ENCODE peak calls at places on chromosome 6, in four cellular contexts. One of them, this sample, is unnamed.

GRCh38 chr6:586553-586952 is 70.3 kb downstream of the HUS1B start:
- DNase-seq in colonic mucosa: no peak
- DNase-seq in transverse colon: no peak
- DNase-seq in fibroblast of the aortic adventitia: no peak
- DNase-seq in this sample: no peak

GRCh38 chr6:161736341-161736740 is 462.5 kb upstream of the AGPAT4 start:
- DNase-seq in colonic mucosa: no peak
- DNase-seq in fibroblast of the aortic adventitia: no peak
- DNase-seq in transverse colon: no peak
- DNase-seq in this sample: no peak

GRCh38 chr6:153002613-153003293 is at the start of gene MTRF1L:
- DNase-seq in transverse colon: peak; percentile 95
- DNase-seq in colonic mucosa: peak; percentile 96
- DNase-seq in fibroblast of the aortic adventitia: peak; percentile 97
- DNase-seq in this sample: peak; percentile 98

GRCh38 chr6:111030008-111031006 is 48.5 kb downstream of the RPF2 start:
- DNase-seq in colonic mucosa: no peak
- DNase-seq in transverse colon: peak; percentile 10
- DNase-seq in fibroblast of the aortic adventitia: peak; percentile 40
- DNase-seq in this sample: peak; percentile 22

GRCh38 chr6:129055796-129056195 is 172.9 kb downstream of the LAMA2 start:
- DNase-seq in colonic mucosa: no peak
- DNase-seq in fibroblast of the aortic adventitia: peak; percentile 16
- DNase-seq in transverse colon: no peak
- DNase-seq in this sample: no peak

GRCh38 chr6:127690092-127690491 is 113.1 kb downstream of the C6orf58 start:
- DNase-seq in transverse colon: no peak
- DNase-seq in colonic mucosa: no peak
- DNase-seq in fibroblast of the aortic adventitia: peak; percentile 55
- DNase-seq in this sample: peak; percentile 55

GRCh38 chr6:131890091-131890490 is 61.1 kb downstream of the CCN2 start:
- DNase-seq in colonic mucosa: no peak
- DNase-seq in fibroblast of the aortic adventitia: no peak
- DNase-seq in transverse colon: no peak
- DNase-seq in this sample: no peak

GRCh38 chr6:90584636-90585255 is 2.1 kb downstream of the MAP3K7 start:
- DNase-seq in fibroblast of the aortic adventitia: peak; percentile 21
- DNase-seq in colonic mucosa: no peak
- DNase-seq in transverse colon: no peak
- DNase-seq in this sample: peak; percentile 4

GRCh38 chr6:157438611-157439109 is 57.7 kb downstream of the ZDHHC14 start:
- DNase-seq in fibroblast of the aortic adventitia: peak; percentile 84
- DNase-seq in transverse colon: no peak
- DNase-seq in colonic mucosa: no peak
- DNase-seq in this sample: peak; percentile 68

GRCh38 chr6:98324406-98324930 is 509.9 kb upstream of the POU3F2 start:
- DNase-seq in colonic mucosa: no peak
- DNase-seq in fibroblast of the aortic adventitia: no peak
- DNase-seq in transverse colon: no peak
- DNase-seq in this sample: no peak

GRCh38 chr6:3419624-3420272 is 37.1 kb downstream of the SLC22A23 start:
- DNase-seq in colonic mucosa: no peak
- DNase-seq in fibroblast of the aortic adventitia: peak; percentile 75
- DNase-seq in transverse colon: no peak
- DNase-seq in this sample: peak; percentile 66

GRCh38 chr6:105308840-105309239 is 94.0 kb downstream of the PREP start:
- DNase-seq in fibroblast of the aortic adventitia: no peak
- DNase-seq in transverse colon: no peak
- DNase-seq in colonic mucosa: no peak
- DNase-seq in this sample: no peak

GRCh38 chr6:89475634-89476033 is 42.7 kb downstream of the ANKRD6 start:
- DNase-seq in fibroblast of the aortic adventitia: peak; percentile 37
- DNase-seq in transverse colon: no peak
- DNase-seq in colonic mucosa: no peak
- DNase-seq in this sample: peak; percentile 26

GRCh38 chr6:43924222-43924702 is 154.3 kb downstream of the VEGFA start:
- DNase-seq in colonic mucosa: no peak
- DNase-seq in transverse colon: no peak
- DNase-seq in fibroblast of the aortic adventitia: no peak
- DNase-seq in this sample: no peak

GRCh38 chr6:77457720-77458349 is 5.5 kb downstream of the HTR1B start:
- DNase-seq in fibroblast of the aortic adventitia: peak; percentile 92
- DNase-seq in transverse colon: peak; percentile 43
- DNase-seq in colonic mucosa: peak; percentile 59
- DNase-seq in this sample: peak; percentile 98

GRCh38 chr6:128954308-128955043 is 71.5 kb downstream of the LAMA2 start:
- DNase-seq in fibroblast of the aortic adventitia: peak; percentile 25
- DNase-seq in colonic mucosa: no peak
- DNase-seq in transverse colon: no peak
- DNase-seq in this sample: no peak

GRCh38 chr6:117352466-117353081 is 73.2 kb downstream of the ROS1 start:
- DNase-seq in transverse colon: no peak
- DNase-seq in fibroblast of the aortic adventitia: peak; percentile 39
- DNase-seq in colonic mucosa: peak; percentile 20
- DNase-seq in this sample: peak; percentile 50

GRCh38 chr6:107793193-107793592 is 30.9 kb downstream of the SCML4 start:
- DNase-seq in transverse colon: no peak
- DNase-seq in colonic mucosa: no peak
- DNase-seq in fibroblast of the aortic adventitia: no peak
- DNase-seq in this sample: no peak

GRCh38 chr6:30489081-30490030 is at the start of gene HLA-E:
- DNase-seq in transverse colon: peak; percentile 94
- DNase-seq in fibroblast of the aortic adventitia: peak; percentile 100
- DNase-seq in colonic mucosa: peak; percentile 96
- DNase-seq in this sample: peak; percentile 100

GRCh38 chr6:132153221-132153896 is 202.2 kb upstream of the CCN2 start:
- DNase-seq in fibroblast of the aortic adventitia: peak; percentile 94
- DNase-seq in transverse colon: no peak
- DNase-seq in colonic mucosa: no peak
- DNase-seq in this sample: peak; percentile 79

GRCh38 chr6:13234130-13234529 is 94.2 kb downstream of the TBC1D7 start:
- DNase-seq in colonic mucosa: no peak
- DNase-seq in transverse colon: no peak
- DNase-seq in fibroblast of the aortic adventitia: no peak
- DNase-seq in this sample: no peak

GRCh38 chr6:150143521-150144293 is 863 bp downstream of the PPP1R14C start:
- DNase-seq in fibroblast of the aortic adventitia: no peak
- DNase-seq in transverse colon: peak; percentile 38
- DNase-seq in colonic mucosa: no peak
- DNase-seq in this sample: no peak

GRCh38 chr6:118542184-118542952 is 5.7 kb upstream of the PLN start:
- DNase-seq in fibroblast of the aortic adventitia: peak; percentile 95
- DNase-seq in transverse colon: no peak
- DNase-seq in colonic mucosa: no peak
- DNase-seq in this sample: peak; percentile 52

GRCh38 chr6:100509101-100509500 is 44.4 kb upstream of the SIM1 start:
- DNase-seq in transverse colon: no peak
- DNase-seq in colonic mucosa: no peak
- DNase-seq in fibroblast of the aortic adventitia: no peak
- DNase-seq in this sample: no peak

GRCh38 chr6:123716506-123716905 is 79.8 kb upstream of the TRDN start:
- DNase-seq in colonic mucosa: no peak
- DNase-seq in transverse colon: no peak
- DNase-seq in fibroblast of the aortic adventitia: peak; percentile 10
- DNase-seq in this sample: no peak

GRCh38 chr6:100880149-100880900 is 804 bp downstream of the ASCC3 start:
- DNase-seq in fibroblast of the aortic adventitia: peak; percentile 37
- DNase-seq in transverse colon: no peak
- DNase-seq in colonic mucosa: peak; percentile 46
- DNase-seq in this sample: peak; percentile 56

GRCh38 chr6:40966860-40967259 is 72.2 kb downstream of the UNC5CL start:
- DNase-seq in fibroblast of the aortic adventitia: no peak
- DNase-seq in transverse colon: no peak
- DNase-seq in colonic mucosa: no peak
- DNase-seq in this sample: no peak

GRCh38 chr6:43009124-43009523 is 4.6 kb downstream of the MEA1 start:
- DNase-seq in fibroblast of the aortic adventitia: peak; percentile 31
- DNase-seq in transverse colon: no peak
- DNase-seq in colonic mucosa: no peak
- DNase-seq in this sample: peak; percentile 59

GRCh38 chr6:142301421-142302391 is at the start of gene ADGRG6:
- DNase-seq in colonic mucosa: peak; percentile 57
- DNase-seq in transverse colon: peak; percentile 55
- DNase-seq in fibroblast of the aortic adventitia: no peak
- DNase-seq in this sample: no peak
- TF ChIP-seq CTCF in colonic mucosa: no peak
- TF ChIP-seq CTCF in transverse colon: no peak
- TF ChIP-seq CTCF in fibroblast of the aortic adventitia: no peak
- TF ChIP-seq CTCF in this sample: no peak

DNA sequence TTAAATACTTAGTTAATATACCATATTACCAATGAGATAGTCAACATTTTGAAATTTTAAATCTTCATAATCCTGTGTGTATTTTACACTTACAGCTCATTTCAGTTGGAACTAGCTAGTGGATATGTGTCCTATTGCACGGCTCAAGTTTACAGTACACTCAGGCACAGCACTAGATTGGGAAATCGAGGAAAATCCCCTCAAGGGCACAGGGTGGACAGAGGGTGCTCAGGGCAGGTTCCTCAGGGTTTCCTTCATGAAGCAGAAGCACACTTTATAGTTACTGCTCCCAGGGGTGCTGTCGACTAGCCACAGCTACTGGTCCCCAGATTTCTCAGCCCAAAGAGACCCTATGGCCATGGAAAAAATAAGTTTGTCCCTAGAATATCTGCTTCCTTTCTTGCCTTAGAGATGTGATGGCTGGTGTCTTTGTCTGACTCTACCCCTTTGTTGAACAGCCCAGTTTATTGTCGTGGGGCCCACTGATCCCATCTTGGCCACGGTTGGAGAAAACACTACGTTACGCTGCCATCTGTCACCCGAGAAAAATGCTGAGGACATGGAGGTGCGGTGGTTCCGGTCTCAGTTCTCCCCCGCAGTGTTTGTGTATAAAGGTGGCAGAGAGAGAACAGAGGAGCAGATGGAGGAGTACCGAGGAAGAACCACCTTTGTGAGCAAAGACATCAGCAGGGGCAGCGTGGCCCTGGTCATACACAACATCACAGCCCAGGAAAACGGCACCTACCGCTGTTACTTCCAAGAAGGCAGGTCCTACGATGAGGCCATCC is 1.5 kb downstream of the BTN2A1 start:
- DNase-seq in transverse colon: no peak
- DNase-seq in colonic mucosa: no peak
- DNase-seq in fibroblast of the aortic adventitia: peak; percentile 14
- DNase-seq in this sample: no peak
- H3K4me3 ChIP-seq in transverse colon: peak overlapping the region; percentile 79
- H3K4me3 ChIP-seq in colonic mucosa: peak overlapping the region; percentile 73
- H3K4me3 ChIP-seq in fibroblast of the aortic adventitia: peak overlapping the region; percentile 54
- H3K4me3 ChIP-seq in this sample: peak overlapping the region; percentile 99

GRCh38 chr6:96015321-96015790 is 418 bp upstream of the FUT9 start:
- DNase-seq in fibroblast of the aortic adventitia: no peak
- DNase-seq in colonic mucosa: no peak
- DNase-seq in transverse colon: no peak
- DNase-seq in this sample: no peak
- TF ChIP-seq CTCF in fibroblast of the aortic adventitia: no peak
- TF ChIP-seq CTCF in colonic mucosa: no peak
- TF ChIP-seq CTCF in transverse colon: no peak
- TF ChIP-seq CTCF in this sample: no peak

DNA sequence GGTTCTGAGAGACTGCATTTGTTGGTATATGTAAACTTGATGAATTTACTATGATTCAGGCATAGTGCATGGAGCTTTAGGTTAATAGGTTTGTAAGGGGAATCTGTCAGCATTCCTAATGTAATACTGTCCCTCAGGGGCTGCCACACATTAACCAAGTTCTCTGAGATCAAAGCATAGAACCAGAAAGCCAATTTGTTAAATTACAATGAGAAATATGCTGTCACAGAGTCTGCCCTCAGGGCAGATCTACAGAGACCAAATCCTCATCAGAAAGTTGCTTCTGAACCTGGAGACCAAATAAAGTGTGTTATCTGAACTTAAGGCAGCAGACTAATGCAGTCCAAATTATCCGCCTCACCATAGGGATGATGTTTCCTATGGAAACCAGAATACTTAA is 250.8 kb upstream of the HTR1E start:
- DNase-seq in fibroblast of the aortic adventitia: no peak
- DNase-seq in transverse colon: no peak
- DNase-seq in colonic mucosa: no peak
- DNase-seq in this sample: no peak
- H3K4me3 ChIP-seq in fibroblast of the aortic adventitia: no peak overlapping the region
- H3K4me3 ChIP-seq in transverse colon: no peak overlapping the region
- H3K4me3 ChIP-seq in colonic mucosa: no peak overlapping the region
- H3K4me3 ChIP-seq in this sample: no peak overlapping the region

DNA sequence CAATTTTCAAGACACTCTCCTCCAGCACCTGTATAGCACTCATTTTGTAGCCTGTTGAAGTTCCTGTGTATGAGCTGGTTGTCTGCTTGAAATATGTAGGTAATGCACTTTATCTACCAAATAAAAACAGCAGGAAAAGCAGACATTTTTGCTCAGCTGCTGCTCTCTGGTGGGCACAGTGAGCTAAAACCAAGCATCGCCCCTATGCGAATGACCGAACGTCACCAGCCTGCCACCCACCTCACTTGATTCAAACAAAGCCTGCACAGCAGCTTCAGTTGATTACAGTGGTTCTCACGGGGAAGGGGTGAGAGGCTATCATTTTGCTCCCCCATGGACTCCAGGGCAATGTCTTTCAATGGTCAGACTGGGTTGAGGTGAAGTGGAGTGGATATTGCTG is 185.7 kb downstream of the SASH1 start:
- DNase-seq in transverse colon: no peak
- DNase-seq in colonic mucosa: no peak
- DNase-seq in fibroblast of the aortic adventitia: peak; percentile 54
- DNase-seq in this sample: peak; percentile 33
- TF ChIP-seq CTCF in transverse colon: no peak
- TF ChIP-seq CTCF in colonic mucosa: no peak
- TF ChIP-seq CTCF in fibroblast of the aortic adventitia: peak; percentile 50
- TF ChIP-seq CTCF in this sample: peak; percentile 14

GRCh38 chr6:78605909-78606446 is 261.4 kb upstream of the IRAK1BP1 start:
- DNase-seq in colonic mucosa: no peak
- DNase-seq in fibroblast of the aortic adventitia: peak; percentile 92
- DNase-seq in transverse colon: no peak
- DNase-seq in this sample: peak; percentile 85
- H3K4me3 ChIP-seq in colonic mucosa: no peak overlapping the region
- H3K4me3 ChIP-seq in fibroblast of the aortic adventitia: no peak overlapping the region
- H3K4me3 ChIP-seq in transverse colon: no peak overlapping the region
- H3K4me3 ChIP-seq in this sample: no peak overlapping the region

GRCh38 chr6:95923518-95923917 is 92.3 kb upstream of the FUT9 start:
- DNase-seq in transverse colon: no peak
- DNase-seq in colonic mucosa: no peak
- DNase-seq in fibroblast of the aortic adventitia: no peak
- DNase-seq in this sample: no peak
- TF ChIP-seq CTCF in transverse colon: no peak
- TF ChIP-seq CTCF in colonic mucosa: no peak
- TF ChIP-seq CTCF in fibroblast of the aortic adventitia: no peak
- TF ChIP-seq CTCF in this sample: no peak